ENCODE peak calls at places on chromosomes 16 and 17, in seven cellular contexts. H, O, I, A, S, Q and M are unnamed samples.

GRCh38 chr17:44108440-44109311 is 14.8 kb downstream of the HDAC5 start:
- DNase-seq in H (no peak), O (no peak), I (no peak), A (peak), S (peak), Q (no peak), M (no peak)

GRCh38 chr17:41972571-41973411 is 6.2 kb downstream of the CNP start:
- DNase-seq in H (no peak), O (no peak), I (no peak), A (peak), S (peak), Q (no peak), M (no peak)

GRCh38 chr16:52501746-52502145 is 45.2 kb downstream of the TOX3 start:
- DNase-seq in H (no peak), O (no peak), I (no peak), A (no peak), S (no peak), Q (no peak), M (no peak)

GRCh38 chr16:4913774-4914525 is 23.0 kb downstream of the PPL start:
- DNase-seq in H (no peak), O (no peak), I (no peak), A (no peak), S (no peak), Q (no peak), M (no peak)

GRCh38 chr16:2204727-2205103 is 539 bp upstream of the MLST8 start:
- DNase-seq in H (no peak), O (no peak), I (no peak), A (no peak), S (no peak), Q (no peak), M (no peak)

GRCh38 chr17:83126275-83126930 is 47.0 kb downstream of the METRNL start:
- DNase-seq in H (no peak), O (no peak), I (no peak), A (no peak), S (no peak), Q (no peak), M (no peak)

GRCh38 chr17:20043034-20043433 is 33.9 kb downstream of the SPECC1 start:
- DNase-seq in H (no peak), O (no peak), I (no peak), A (no peak), S (no peak), Q (no peak), M (no peak)

GRCh38 chr16:84449156-84450140 is 55.0 kb downstream of the MEAK7 start:
- DNase-seq in H (no peak), O (no peak), I (no peak), A (no peak), S (no peak), Q (no peak), M (no peak)

GRCh38 chr16:1324286-1324826 is 9.1 kb upstream of the BAIAP3 start:
- DNase-seq in H (no peak), O (no peak), I (no peak), A (no peak), S (no peak), Q (no peak), M (no peak)

GRCh38 chr16:2296662-2297505 is 29.0 kb upstream of the RNPS1 start:
- DNase-seq in H (no peak), O (no peak), I (no peak), A (peak), S (peak), Q (peak), M (peak)

GRCh38 chr17:78997881-78998280 is 11.7 kb downstream of the CANT1 start:
- DNase-seq in H (no peak), O (no peak), I (no peak), A (peak), S (no peak), Q (no peak), M (no peak)

GRCh38 chr16:88442811-88443576 is 10.1 kb upstream of the ZFPM1 start:
- DNase-seq in H (peak), O (peak), I (peak), A (peak), S (peak), Q (peak), M (peak)

GRCh38 chr17:28426081-28426519 is 20.1 kb upstream of the SLC46A1 start:
- DNase-seq in H (no peak), O (no peak), I (no peak), A (no peak), S (peak), Q (peak), M (peak)

GRCh38 chr17:76382803-76383644 is 1.4 kb upstream of the SPHK1 start:
- DNase-seq in H (no peak), O (no peak), I (peak), A (no peak), S (peak), Q (peak), M (peak)

GRCh38 chr17:39219647-39220154 is 6.0 kb downstream of the STAC2 start:
- DNase-seq in H (peak), O (no peak), I (no peak), A (no peak), S (no peak), Q (no peak), M (no peak)

GRCh38 chr17:31581491-31581890 is 190.0 kb downstream of the RAB11FIP4 start:
- DNase-seq in H (no peak), O (no peak), I (no peak), A (no peak), S (peak), Q (no peak), M (no peak)

GRCh38 chr16:27778171-27778925 is 228.4 kb downstream of the KATNIP start:
- DNase-seq in H (no peak), O (no peak), I (no peak), A (no peak), S (no peak), Q (no peak), M (no peak)

GRCh38 chr16:82197540-82198240 is 27.7 kb upstream of the MPHOSPH6 start:
- DNase-seq in H (no peak), O (no peak), I (no peak), A (no peak), S (peak), Q (no peak), M (no peak)

GRCh38 chr17:39235555-39236221 is 9.9 kb upstream of the STAC2 start:
- DNase-seq in H (no peak), O (peak), I (peak), A (no peak), S (peak), Q (peak), M (peak)

GRCh38 chr16:3496386-3496785 is 1.1 kb upstream of the C16orf90 start:
- DNase-seq in H (no peak), O (no peak), I (no peak), A (no peak), S (no peak), Q (no peak), M (no peak)

GRCh38 chr16:69537706-69538080 is 28.1 kb upstream of the NFAT5 start:
- DNase-seq in H (no peak), O (no peak), I (no peak), A (no peak), S (no peak), Q (no peak), M (no peak)

GRCh38 chr17:38550661-38551060 is 55.1 kb downstream of the SRCIN1 start:
- DNase-seq in H (peak), O (no peak), I (no peak), A (no peak), S (peak), Q (no peak), M (no peak)

GRCh38 chr16:23286131-23286532 is 16.0 kb upstream of the SCNN1B start:
- DNase-seq in H (no peak), O (no peak), I (no peak), A (no peak), S (peak), Q (no peak), M (no peak)

GRCh38 chr17:7852919-7853692 is 1.8 kb upstream of the TMEM88 start:
- DNase-seq in H (no peak), O (no peak), I (no peak), A (peak), S (no peak), Q (peak), M (peak)

GRCh38 chr16:11175850-11176341 is 80.1 kb downstream of the SOCS1 start:
- DNase-seq in H (no peak), O (no peak), I (no peak), A (no peak), S (no peak), Q (no peak), M (no peak)

GRCh38 chr16:78584213-78584860 is 484.9 kb downstream of the WWOX start:
- DNase-seq in H (no peak), O (no peak), I (no peak), A (no peak), S (no peak), Q (no peak), M (no peak)

GRCh38 chr17:67285360-67285759 is 40.4 kb upstream of the HELZ start:
- DNase-seq in H (no peak), O (no peak), I (no peak), A (no peak), S (no peak), Q (no peak), M (peak)

GRCh38 chr17:43581130-43581529 is 35.0 kb upstream of the ETV4 start:
- DNase-seq in H (no peak), O (no peak), I (no peak), A (no peak), S (no peak), Q (no peak), M (no peak)

GRCh38 chr16:80459331-80459777 is 81.4 kb upstream of the DYNLRB2 start:
- DNase-seq in H (no peak), O (no peak), I (no peak), A (peak), S (no peak), Q (no peak), M (peak)

GRCh38 chr17:63442549-63443035 is 3.5 kb downstream of the CYB561 start:
- DNase-seq in H (no peak), O (no peak), I (no peak), A (no peak), S (no peak), Q (peak), M (peak)

GRCh38 chr16:19417640-19418039 is at the start of gene TMC5:
- DNase-seq in H (no peak), O (no peak), I (no peak), A (no peak), S (no peak), Q (no peak), M (no peak)

GRCh38 chr17:48630009-48630924 is 4.1 kb upstream of the HOXB9 start:
- DNase-seq in H (no peak), O (no peak), I (no peak), A (no peak), S (no peak), Q (no peak), M (no peak)

GRCh38 chr17:7343250-7343649 is 6.9 kb downstream of the ACAP1 start:
- DNase-seq in H (no peak), O (no peak), I (no peak), A (no peak), S (no peak), Q (no peak), M (no peak)

GRCh38 chr17:78241277-78242023 is 10.0 kb downstream of the TMEM235 start:
- DNase-seq in H (peak), O (no peak), I (no peak), A (no peak), S (peak), Q (no peak), M (peak)

GRCh38 chr16:85415196-85415988 is 197.7 kb upstream of the GSE1 start:
- DNase-seq in H (no peak), O (no peak), I (no peak), A (peak), S (no peak), Q (no peak), M (no peak)

GRCh38 chr17:65529761-65530157 is 31.7 kb downstream of the AXIN2 start:
- DNase-seq in H (no peak), O (no peak), I (no peak), A (no peak), S (no peak), Q (no peak), M (no peak)

GRCh38 chr17:41548844-41549595 is 20.9 kb upstream of the KRT19 start:
- DNase-seq in H (peak), O (peak), I (peak), A (peak), S (peak), Q (peak), M (peak)

GRCh38 chr16:77843412-77843811 is 55.0 kb downstream of the VAT1L start:
- DNase-seq in H (no peak), O (no peak), I (no peak), A (no peak), S (no peak), Q (no peak), M (no peak)

GRCh38 chr17:80600586-80600985 is 55.9 kb downstream of the RPTOR start:
- DNase-seq in H (no peak), O (no peak), I (no peak), A (no peak), S (no peak), Q (no peak), M (no peak)